ENCODE peak calls at places on chromosomes 7 and 10, in four cellular contexts. One of them, this sample, is unnamed. For H3K27me3 and H3K4me1, the result is how much of the 10 kb centered on the place peaks cover.

GRCh38 chr7:150964593-150965111 is 13.5 kb downstream of the KCNH2 start:
- DNase-seq in NT2/D1: no peak
- DNase-seq in colonic mucosa: no peak
- DNase-seq in CD8-positive, alpha-beta T cell: no peak
- DNase-seq in this sample: no peak

GRCh38 chr10:6647811-6648526 is 67.9 kb upstream of the PRKCQ start:
- DNase-seq in NT2/D1: peak
- DNase-seq in colonic mucosa: peak
- DNase-seq in CD8-positive, alpha-beta T cell: peak
- DNase-seq in this sample: peak

GRCh38 chr10:95860486-95861040 is 47.2 kb upstream of the CC2D2B start:
- DNase-seq in NT2/D1: no peak
- DNase-seq in colonic mucosa: no peak
- DNase-seq in CD8-positive, alpha-beta T cell: no peak
- DNase-seq in this sample: no peak

GRCh38 chr10:22505923-22506685 is 160.8 kb downstream of the SPAG6 start:
- DNase-seq in NT2/D1: no peak
- DNase-seq in colonic mucosa: peak
- DNase-seq in CD8-positive, alpha-beta T cell: peak
- DNase-seq in this sample: no peak

GRCh38 chr10:24209946-24210491 is 1.1 kb downstream of the KIAA1217 start:
- DNase-seq in NT2/D1: no peak
- DNase-seq in colonic mucosa: peak
- DNase-seq in CD8-positive, alpha-beta T cell: no peak
- DNase-seq in this sample: no peak

GRCh38 chr10:122279725-122280141 is 8.6 kb downstream of the BTBD16 start:
- DNase-seq in NT2/D1: no peak
- DNase-seq in colonic mucosa: no peak
- DNase-seq in CD8-positive, alpha-beta T cell: no peak
- DNase-seq in this sample: peak

GRCh38 chr7:85749715-85750453 is 563.0 kb upstream of the SEMA3D start:
- DNase-seq in NT2/D1: no peak
- DNase-seq in colonic mucosa: no peak
- DNase-seq in CD8-positive, alpha-beta T cell: no peak
- DNase-seq in this sample: peak

GRCh38 chr10:103618575-103619423 is 125.3 kb downstream of the NEURL1 start:
- DNase-seq in NT2/D1: no peak
- DNase-seq in colonic mucosa: peak
- DNase-seq in CD8-positive, alpha-beta T cell: no peak
- DNase-seq in this sample: no peak

GRCh38 chr10:11522821-11523245 is 88.6 kb downstream of the USP6NL start:
- DNase-seq in NT2/D1: no peak
- DNase-seq in colonic mucosa: peak
- DNase-seq in CD8-positive, alpha-beta T cell: no peak
- DNase-seq in this sample: no peak

GRCh38 chr10:8193546-8193945 is 139.1 kb downstream of the GATA3 start:
- DNase-seq in NT2/D1: no peak
- DNase-seq in colonic mucosa: no peak
- DNase-seq in CD8-positive, alpha-beta T cell: no peak
- DNase-seq in this sample: no peak

GRCh38 chr10:35532141-35532540 is 73.0 kb upstream of the GJD4 start:
- DNase-seq in NT2/D1: no peak
- DNase-seq in colonic mucosa: no peak
- DNase-seq in CD8-positive, alpha-beta T cell: no peak
- DNase-seq in this sample: no peak

GRCh38 chr7:26631601-26632000 is 232.8 kb downstream of the SKAP2 start:
- DNase-seq in NT2/D1: no peak
- DNase-seq in colonic mucosa: no peak
- DNase-seq in CD8-positive, alpha-beta T cell: no peak
- DNase-seq in this sample: no peak

GRCh38 chr7:96075510-96076349 is 246.2 kb downstream of the SLC25A13 start:
- DNase-seq in NT2/D1: peak
- DNase-seq in colonic mucosa: peak
- DNase-seq in CD8-positive, alpha-beta T cell: peak
- DNase-seq in this sample: no peak

GRCh38 chr10:121668336-121669009 is 70.2 kb upstream of the FGFR2 start:
- DNase-seq in NT2/D1: no peak
- DNase-seq in colonic mucosa: peak
- DNase-seq in CD8-positive, alpha-beta T cell: no peak
- DNase-seq in this sample: peak

GRCh38 chr10:130341325-130341724 is 205.1 kb downstream of the GLRX3 start:
- DNase-seq in NT2/D1: no peak
- DNase-seq in colonic mucosa: no peak
- DNase-seq in CD8-positive, alpha-beta T cell: no peak
- DNase-seq in this sample: no peak

GRCh38 chr7:72152171-72153131 is 259.7 kb downstream of the CALN1 start:
- DNase-seq in NT2/D1: no peak
- DNase-seq in colonic mucosa: no peak
- DNase-seq in CD8-positive, alpha-beta T cell: no peak
- DNase-seq in this sample: no peak

GRCh38 chr7:119630570-119630969 is 642.4 kb upstream of the KCND2 start:
- DNase-seq in NT2/D1: no peak
- DNase-seq in colonic mucosa: no peak
- DNase-seq in CD8-positive, alpha-beta T cell: no peak
- DNase-seq in this sample: no peak

GRCh38 chr10:51832652-51833383 is 133.4 kb upstream of the CSTF2T start:
- DNase-seq in NT2/D1: no peak
- DNase-seq in colonic mucosa: no peak
- DNase-seq in CD8-positive, alpha-beta T cell: no peak
- DNase-seq in this sample: no peak

GRCh38 chr7:154676422-154677073 is 326.4 kb downstream of the PAXIP1 start:
- DNase-seq in NT2/D1: no peak
- DNase-seq in colonic mucosa: peak
- DNase-seq in CD8-positive, alpha-beta T cell: no peak
- DNase-seq in this sample: no peak

GRCh38 chr10:83539528-83540308 is 599.6 kb upstream of the GHITM start:
- DNase-seq in NT2/D1: no peak
- DNase-seq in colonic mucosa: no peak
- DNase-seq in CD8-positive, alpha-beta T cell: no peak
- DNase-seq in this sample: no peak

GRCh38 chr10:80515511-80515910 is 22.2 kb upstream of the SH2D4B start:
- DNase-seq in NT2/D1: no peak
- DNase-seq in colonic mucosa: no peak
- DNase-seq in CD8-positive, alpha-beta T cell: no peak
- DNase-seq in this sample: no peak

GRCh38 chr7:64999165-65000004 is 7.1 kb downstream of the ERV3-1 start:
- DNase-seq in NT2/D1: no peak
- DNase-seq in colonic mucosa: no peak
- DNase-seq in CD8-positive, alpha-beta T cell: no peak
- DNase-seq in this sample: no peak

GRCh38 chr10:28177944-28178637 is 124.8 kb downstream of the MPP7 start:
- DNase-seq in NT2/D1: no peak
- DNase-seq in colonic mucosa: no peak
- DNase-seq in CD8-positive, alpha-beta T cell: no peak
- DNase-seq in this sample: no peak

GRCh38 chr7:106050002-106050742 is 61.9 kb downstream of the SYPL1 start:
- DNase-seq in NT2/D1: peak
- DNase-seq in colonic mucosa: no peak
- DNase-seq in CD8-positive, alpha-beta T cell: no peak
- DNase-seq in this sample: no peak

GRCh38 chr7:98541101-98541500 is 76.0 kb upstream of the NPTX2 start:
- DNase-seq in NT2/D1: no peak
- DNase-seq in colonic mucosa: no peak
- DNase-seq in CD8-positive, alpha-beta T cell: no peak
- DNase-seq in this sample: no peak

GRCh38 chr7:98536803-98537202 is 80.3 kb upstream of the NPTX2 start:
- DNase-seq in NT2/D1: no peak
- DNase-seq in colonic mucosa: no peak
- DNase-seq in CD8-positive, alpha-beta T cell: no peak
- DNase-seq in this sample: no peak

GRCh38 chr7:98534493-98534892 is 82.6 kb upstream of the NPTX2 start:
- DNase-seq in NT2/D1: no peak
- DNase-seq in colonic mucosa: no peak
- DNase-seq in CD8-positive, alpha-beta T cell: no peak
- DNase-seq in this sample: no peak

GRCh38 chr7:98539865-98540264 is 77.2 kb upstream of the NPTX2 start:
- DNase-seq in NT2/D1: no peak
- DNase-seq in colonic mucosa: no peak
- DNase-seq in CD8-positive, alpha-beta T cell: no peak
- DNase-seq in this sample: no peak
- H3K27me3 ChIP-seq in NT2/D1: under half
- H3K27me3 ChIP-seq in colonic mucosa: under half
- H3K27me3 ChIP-seq in CD8-positive, alpha-beta T cell: under half
- H3K27me3 ChIP-seq in this sample: under half

DNA sequence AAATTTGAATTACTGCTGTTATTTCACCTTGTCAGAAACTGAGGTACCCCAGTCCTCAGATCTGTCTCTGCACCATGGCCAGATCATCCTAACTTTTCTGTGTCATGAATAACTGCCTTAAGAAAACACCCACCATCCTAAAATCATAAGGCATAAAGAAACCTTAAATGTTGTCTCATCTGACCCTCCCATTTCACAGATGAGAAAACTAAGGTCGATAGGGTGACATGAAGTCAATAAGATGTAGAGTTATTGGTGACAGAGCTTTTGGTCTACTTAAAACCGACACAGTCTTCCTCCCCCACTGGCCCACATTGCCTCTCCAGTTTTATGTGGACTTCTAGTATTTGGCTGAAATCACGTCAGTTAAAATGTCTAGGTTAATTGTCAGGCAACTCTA is 101.5 kb upstream of the PDCD4 start:
- DNase-seq in NT2/D1: no peak
- DNase-seq in colonic mucosa: no peak
- DNase-seq in CD8-positive, alpha-beta T cell: no peak
- DNase-seq in this sample: no peak
- H3K4me1 ChIP-seq in NT2/D1: under half
- H3K4me1 ChIP-seq in colonic mucosa: under half
- H3K4me1 ChIP-seq in CD8-positive, alpha-beta T cell: under half
- H3K4me1 ChIP-seq in this sample: under half

GRCh38 chr7:1663243-1663642 is 6.8 kb upstream of the ELFN1 start:
- DNase-seq in NT2/D1: no peak
- DNase-seq in colonic mucosa: no peak
- DNase-seq in CD8-positive, alpha-beta T cell: no peak
- DNase-seq in this sample: no peak
- H3K27me3 ChIP-seq in NT2/D1: half or more
- H3K27me3 ChIP-seq in colonic mucosa: under half
- H3K27me3 ChIP-seq in CD8-positive, alpha-beta T cell: under half
- H3K27me3 ChIP-seq in this sample: under half

DNA sequence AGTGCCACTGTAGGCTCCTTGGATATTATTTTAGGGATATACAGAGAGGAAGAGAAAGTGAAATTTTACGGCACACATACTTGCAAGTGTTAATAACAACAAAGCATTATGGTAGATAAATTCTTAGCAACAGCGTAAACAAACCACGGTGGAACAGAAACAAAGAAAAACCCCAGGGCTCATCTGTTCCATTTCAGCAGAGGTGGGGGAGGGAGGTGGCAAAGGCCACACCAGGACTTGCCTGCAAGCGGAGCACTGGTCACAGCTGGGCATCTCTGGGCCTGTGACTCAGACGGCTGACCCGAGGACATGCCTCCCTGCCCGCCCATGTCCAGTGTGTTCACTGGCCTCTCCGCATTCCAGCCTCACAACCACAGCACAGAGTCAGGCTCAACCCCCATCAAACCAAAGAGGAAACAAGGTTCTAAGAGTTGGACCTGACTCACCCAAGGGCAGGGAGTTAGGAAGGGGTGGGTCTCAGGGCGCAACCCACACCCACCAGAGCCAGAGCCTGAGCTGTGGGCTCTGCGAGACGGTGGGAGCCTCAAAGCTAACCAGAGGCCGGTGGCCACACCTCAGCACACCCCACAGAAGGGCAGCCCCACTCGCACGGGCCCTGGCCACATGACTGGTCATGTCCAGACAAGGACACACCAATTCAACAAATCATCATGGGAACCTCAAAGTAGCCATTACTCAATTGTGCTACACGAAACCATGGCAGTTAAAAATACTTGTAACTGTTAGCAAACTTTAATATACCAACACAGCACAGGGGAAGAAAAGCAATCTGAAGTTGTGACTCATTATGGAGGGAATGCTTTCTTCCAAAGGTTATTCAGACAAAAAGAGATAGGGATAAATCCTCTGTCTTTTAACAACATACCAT is 10.7 kb downstream of the ESYT2 start:
- DNase-seq in NT2/D1: peak
- DNase-seq in colonic mucosa: peak
- DNase-seq in CD8-positive, alpha-beta T cell: peak
- DNase-seq in this sample: no peak
- H3K4me1 ChIP-seq in NT2/D1: under half
- H3K4me1 ChIP-seq in colonic mucosa: under half
- H3K4me1 ChIP-seq in CD8-positive, alpha-beta T cell: half or more
- H3K4me1 ChIP-seq in this sample: under half

GRCh38 chr10:16756561-16757221 is 60.5 kb downstream of the RSU1 start:
- DNase-seq in NT2/D1: no peak
- DNase-seq in colonic mucosa: no peak
- DNase-seq in CD8-positive, alpha-beta T cell: no peak
- DNase-seq in this sample: no peak
- H3K27me3 ChIP-seq in NT2/D1: under half
- H3K27me3 ChIP-seq in colonic mucosa: under half
- H3K27me3 ChIP-seq in CD8-positive, alpha-beta T cell: under half
- H3K27me3 ChIP-seq in this sample: under half